ENCODE peak calls at places on chromosomes 6 and 20, in seven cellular contexts. One of them, this sample, is unnamed.

GRCh38 chr6:136486357-136486756 is 63.9 kb downstream of the MAP7 start:
- DNase-seq in CD4-positive, alpha-beta T cell: no peak
- DNase-seq in stimulated activated CD4-positive, alpha-beta T cell treated with anti-CD3 and anti-CD28 coated beads, Interleukin-12 subunit alpha, Interleukin-12 subunit beta, amount 100 ng/mL, for 4 hours: no peak
- DNase-seq in colonic mucosa: no peak
- DNase-seq in NCI-H2171 treated with DMSO at 0.1 percent for 48 hours: no peak
- DNase-seq in ovary: no peak
- DNase-seq in NCI-H1092 treated with DMSO at 0.1 percent for 48 hours: no peak
- DNase-seq in this sample: no peak

GRCh38 chr6:38495511-38495910 is 144.2 kb downstream of the BTBD9 start:
- DNase-seq in NCI-H1092 treated with DMSO at 0.1 percent for 48 hours: no peak
- DNase-seq in colonic mucosa: no peak
- DNase-seq in stimulated activated CD4-positive, alpha-beta T cell treated with anti-CD3 and anti-CD28 coated beads, Interleukin-12 subunit alpha, Interleukin-12 subunit beta, amount 100 ng/mL, for 4 hours: no peak
- DNase-seq in CD4-positive, alpha-beta T cell: no peak
- DNase-seq in ovary: no peak
- DNase-seq in NCI-H2171 treated with DMSO at 0.1 percent for 48 hours: no peak
- DNase-seq in this sample: no peak

GRCh38 chr6:44253307-44254101 is 3.8 kb downstream of the SLC35B2 start:
- DNase-seq in colonic mucosa: peak; percentile 77
- DNase-seq in CD4-positive, alpha-beta T cell: peak; percentile 40
- DNase-seq in NCI-H1092 treated with DMSO at 0.1 percent for 48 hours: peak; percentile 13
- DNase-seq in stimulated activated CD4-positive, alpha-beta T cell treated with anti-CD3 and anti-CD28 coated beads, Interleukin-12 subunit alpha, Interleukin-12 subunit beta, amount 100 ng/mL, for 4 hours: peak; percentile 38
- DNase-seq in NCI-H2171 treated with DMSO at 0.1 percent for 48 hours: peak; percentile 58
- DNase-seq in ovary: no peak
- DNase-seq in this sample: no peak

GRCh38 chr20:42483694-42484303 is 705.9 kb downstream of the PTPRT start:
- DNase-seq in stimulated activated CD4-positive, alpha-beta T cell treated with anti-CD3 and anti-CD28 coated beads, Interleukin-12 subunit alpha, Interleukin-12 subunit beta, amount 100 ng/mL, for 4 hours: no peak
- DNase-seq in CD4-positive, alpha-beta T cell: no peak
- DNase-seq in NCI-H2171 treated with DMSO at 0.1 percent for 48 hours: peak; percentile 28
- DNase-seq in ovary: peak; percentile 36
- DNase-seq in NCI-H1092 treated with DMSO at 0.1 percent for 48 hours: peak; percentile 2
- DNase-seq in colonic mucosa: peak; percentile 36
- DNase-seq in this sample: no peak

GRCh38 chr6:25706314-25707014 is 48.1 kb upstream of the SLC17A4 start:
- DNase-seq in NCI-H1092 treated with DMSO at 0.1 percent for 48 hours: peak; percentile 47
- DNase-seq in NCI-H2171 treated with DMSO at 0.1 percent for 48 hours: no peak
- DNase-seq in CD4-positive, alpha-beta T cell: no peak
- DNase-seq in colonic mucosa: no peak
- DNase-seq in stimulated activated CD4-positive, alpha-beta T cell treated with anti-CD3 and anti-CD28 coated beads, Interleukin-12 subunit alpha, Interleukin-12 subunit beta, amount 100 ng/mL, for 4 hours: no peak
- DNase-seq in ovary: peak; percentile 27
- DNase-seq in this sample: no peak

GRCh38 chr6:138088307-138088744 is 18.9 kb downstream of the PERP start:
- DNase-seq in stimulated activated CD4-positive, alpha-beta T cell treated with anti-CD3 and anti-CD28 coated beads, Interleukin-12 subunit alpha, Interleukin-12 subunit beta, amount 100 ng/mL, for 4 hours: no peak
- DNase-seq in NCI-H1092 treated with DMSO at 0.1 percent for 48 hours: no peak
- DNase-seq in colonic mucosa: peak; percentile 45
- DNase-seq in ovary: no peak
- DNase-seq in CD4-positive, alpha-beta T cell: no peak
- DNase-seq in NCI-H2171 treated with DMSO at 0.1 percent for 48 hours: no peak
- DNase-seq in this sample: peak; percentile 79

GRCh38 chr20:1569417-1569861 is 11.9 kb upstream of the SIRPD start:
- DNase-seq in stimulated activated CD4-positive, alpha-beta T cell treated with anti-CD3 and anti-CD28 coated beads, Interleukin-12 subunit alpha, Interleukin-12 subunit beta, amount 100 ng/mL, for 4 hours: no peak
- DNase-seq in NCI-H2171 treated with DMSO at 0.1 percent for 48 hours: no peak
- DNase-seq in CD4-positive, alpha-beta T cell: no peak
- DNase-seq in ovary: no peak
- DNase-seq in NCI-H1092 treated with DMSO at 0.1 percent for 48 hours: no peak
- DNase-seq in colonic mucosa: no peak
- DNase-seq in this sample: no peak

GRCh38 chr6:10305740-10306423 is 109.0 kb downstream of the TFAP2A start:
- DNase-seq in ovary: no peak
- DNase-seq in NCI-H2171 treated with DMSO at 0.1 percent for 48 hours: no peak
- DNase-seq in NCI-H1092 treated with DMSO at 0.1 percent for 48 hours: no peak
- DNase-seq in stimulated activated CD4-positive, alpha-beta T cell treated with anti-CD3 and anti-CD28 coated beads, Interleukin-12 subunit alpha, Interleukin-12 subunit beta, amount 100 ng/mL, for 4 hours: no peak
- DNase-seq in colonic mucosa: no peak
- DNase-seq in CD4-positive, alpha-beta T cell: no peak
- DNase-seq in this sample: no peak

GRCh38 chr6:158813032-158813431 is 6.1 kb downstream of the EZR start:
- DNase-seq in ovary: no peak
- DNase-seq in colonic mucosa: no peak
- DNase-seq in stimulated activated CD4-positive, alpha-beta T cell treated with anti-CD3 and anti-CD28 coated beads, Interleukin-12 subunit alpha, Interleukin-12 subunit beta, amount 100 ng/mL, for 4 hours: no peak
- DNase-seq in NCI-H2171 treated with DMSO at 0.1 percent for 48 hours: no peak
- DNase-seq in NCI-H1092 treated with DMSO at 0.1 percent for 48 hours: no peak
- DNase-seq in CD4-positive, alpha-beta T cell: no peak
- DNase-seq in this sample: no peak

GRCh38 chr6:56046576-56046975 is 171.2 kb upstream of the BMP5 start:
- DNase-seq in NCI-H1092 treated with DMSO at 0.1 percent for 48 hours: no peak
- DNase-seq in CD4-positive, alpha-beta T cell: no peak
- DNase-seq in colonic mucosa: no peak
- DNase-seq in ovary: no peak
- DNase-seq in NCI-H2171 treated with DMSO at 0.1 percent for 48 hours: no peak
- DNase-seq in stimulated activated CD4-positive, alpha-beta T cell treated with anti-CD3 and anti-CD28 coated beads, Interleukin-12 subunit alpha, Interleukin-12 subunit beta, amount 100 ng/mL, for 4 hours: no peak
- DNase-seq in this sample: peak; percentile 16

GRCh38 chr20:60011512-60012507 is 53.6 kb downstream of the CDH26 start:
- DNase-seq in colonic mucosa: no peak
- DNase-seq in CD4-positive, alpha-beta T cell: no peak
- DNase-seq in stimulated activated CD4-positive, alpha-beta T cell treated with anti-CD3 and anti-CD28 coated beads, Interleukin-12 subunit alpha, Interleukin-12 subunit beta, amount 100 ng/mL, for 4 hours: no peak
- DNase-seq in NCI-H1092 treated with DMSO at 0.1 percent for 48 hours: peak; percentile 90
- DNase-seq in NCI-H2171 treated with DMSO at 0.1 percent for 48 hours: peak; percentile 82
- DNase-seq in ovary: no peak
- DNase-seq in this sample: no peak

GRCh38 chr20:23606652-23607049 is 934 bp upstream of the CST9 start:
- DNase-seq in ovary: peak; percentile 83
- DNase-seq in stimulated activated CD4-positive, alpha-beta T cell treated with anti-CD3 and anti-CD28 coated beads, Interleukin-12 subunit alpha, Interleukin-12 subunit beta, amount 100 ng/mL, for 4 hours: peak; percentile 61
- DNase-seq in NCI-H2171 treated with DMSO at 0.1 percent for 48 hours: peak; percentile 57
- DNase-seq in colonic mucosa: peak; percentile 82
- DNase-seq in NCI-H1092 treated with DMSO at 0.1 percent for 48 hours: peak; percentile 54
- DNase-seq in CD4-positive, alpha-beta T cell: peak; percentile 36
- DNase-seq in this sample: peak; percentile 79

GRCh38 chr6:33837971-33838665 is 34.3 kb upstream of the MLN start:
- DNase-seq in CD4-positive, alpha-beta T cell: no peak
- DNase-seq in NCI-H2171 treated with DMSO at 0.1 percent for 48 hours: peak; percentile 51
- DNase-seq in NCI-H1092 treated with DMSO at 0.1 percent for 48 hours: no peak
- DNase-seq in stimulated activated CD4-positive, alpha-beta T cell treated with anti-CD3 and anti-CD28 coated beads, Interleukin-12 subunit alpha, Interleukin-12 subunit beta, amount 100 ng/mL, for 4 hours: no peak
- DNase-seq in colonic mucosa: no peak
- DNase-seq in ovary: peak; percentile 26
- DNase-seq in this sample: no peak

GRCh38 chr6:43926644-43927524 is 156.9 kb downstream of the VEGFA start:
- DNase-seq in ovary: peak; percentile 73
- DNase-seq in CD4-positive, alpha-beta T cell: no peak
- DNase-seq in NCI-H1092 treated with DMSO at 0.1 percent for 48 hours: peak; percentile 27
- DNase-seq in NCI-H2171 treated with DMSO at 0.1 percent for 48 hours: peak; percentile 64
- DNase-seq in colonic mucosa: peak; percentile 88
- DNase-seq in stimulated activated CD4-positive, alpha-beta T cell treated with anti-CD3 and anti-CD28 coated beads, Interleukin-12 subunit alpha, Interleukin-12 subunit beta, amount 100 ng/mL, for 4 hours: no peak
- DNase-seq in this sample: peak; percentile 93

GRCh38 chr20:63935447-63935846 is 20.8 kb downstream of the UCKL1 start:
- DNase-seq in ovary: no peak
- DNase-seq in stimulated activated CD4-positive, alpha-beta T cell treated with anti-CD3 and anti-CD28 coated beads, Interleukin-12 subunit alpha, Interleukin-12 subunit beta, amount 100 ng/mL, for 4 hours: no peak
- DNase-seq in CD4-positive, alpha-beta T cell: no peak
- DNase-seq in NCI-H1092 treated with DMSO at 0.1 percent for 48 hours: no peak
- DNase-seq in colonic mucosa: no peak
- DNase-seq in NCI-H2171 treated with DMSO at 0.1 percent for 48 hours: no peak
- DNase-seq in this sample: no peak

GRCh38 chr6:44701038-44701636 is 313.6 kb downstream of the CDC5L start:
- DNase-seq in NCI-H2171 treated with DMSO at 0.1 percent for 48 hours: no peak
- DNase-seq in stimulated activated CD4-positive, alpha-beta T cell treated with anti-CD3 and anti-CD28 coated beads, Interleukin-12 subunit alpha, Interleukin-12 subunit beta, amount 100 ng/mL, for 4 hours: no peak
- DNase-seq in ovary: no peak
- DNase-seq in NCI-H1092 treated with DMSO at 0.1 percent for 48 hours: no peak
- DNase-seq in colonic mucosa: no peak
- DNase-seq in CD4-positive, alpha-beta T cell: no peak
- DNase-seq in this sample: no peak

GRCh38 chr20:52425253-52425652 is 233.7 kb upstream of the ZFP64 start:
- DNase-seq in stimulated activated CD4-positive, alpha-beta T cell treated with anti-CD3 and anti-CD28 coated beads, Interleukin-12 subunit alpha, Interleukin-12 subunit beta, amount 100 ng/mL, for 4 hours: no peak
- DNase-seq in ovary: no peak
- DNase-seq in CD4-positive, alpha-beta T cell: no peak
- DNase-seq in colonic mucosa: no peak
- DNase-seq in NCI-H1092 treated with DMSO at 0.1 percent for 48 hours: no peak
- DNase-seq in NCI-H2171 treated with DMSO at 0.1 percent for 48 hours: no peak
- DNase-seq in this sample: no peak

GRCh38 chr6:44636576-44637248 is 249.2 kb downstream of the CDC5L start:
- DNase-seq in stimulated activated CD4-positive, alpha-beta T cell treated with anti-CD3 and anti-CD28 coated beads, Interleukin-12 subunit alpha, Interleukin-12 subunit beta, amount 100 ng/mL, for 4 hours: no peak
- DNase-seq in ovary: no peak
- DNase-seq in NCI-H2171 treated with DMSO at 0.1 percent for 48 hours: no peak
- DNase-seq in NCI-H1092 treated with DMSO at 0.1 percent for 48 hours: no peak
- DNase-seq in CD4-positive, alpha-beta T cell: no peak
- DNase-seq in colonic mucosa: no peak
- DNase-seq in this sample: no peak

GRCh38 chr6:98835149-98836024 is 1.0 kb downstream of the POU3F2 start:
- DNase-seq in CD4-positive, alpha-beta T cell: no peak
- DNase-seq in NCI-H2171 treated with DMSO at 0.1 percent for 48 hours: no peak
- DNase-seq in NCI-H1092 treated with DMSO at 0.1 percent for 48 hours: peak; percentile 64
- DNase-seq in ovary: no peak
- DNase-seq in stimulated activated CD4-positive, alpha-beta T cell treated with anti-CD3 and anti-CD28 coated beads, Interleukin-12 subunit alpha, Interleukin-12 subunit beta, amount 100 ng/mL, for 4 hours: no peak
- DNase-seq in colonic mucosa: no peak
- DNase-seq in this sample: no peak

GRCh38 chr20:37240337-37241055 is 21.1 kb downstream of the GHRH start:
- DNase-seq in ovary: no peak
- DNase-seq in NCI-H1092 treated with DMSO at 0.1 percent for 48 hours: no peak
- DNase-seq in NCI-H2171 treated with DMSO at 0.1 percent for 48 hours: no peak
- DNase-seq in colonic mucosa: no peak
- DNase-seq in stimulated activated CD4-positive, alpha-beta T cell treated with anti-CD3 and anti-CD28 coated beads, Interleukin-12 subunit alpha, Interleukin-12 subunit beta, amount 100 ng/mL, for 4 hours: no peak
- DNase-seq in CD4-positive, alpha-beta T cell: no peak
- DNase-seq in this sample: no peak

GRCh38 chr6:158665332-158665731 is 15.5 kb downstream of the SYTL3 start:
- DNase-seq in ovary: no peak
- DNase-seq in stimulated activated CD4-positive, alpha-beta T cell treated with anti-CD3 and anti-CD28 coated beads, Interleukin-12 subunit alpha, Interleukin-12 subunit beta, amount 100 ng/mL, for 4 hours: no peak
- DNase-seq in NCI-H2171 treated with DMSO at 0.1 percent for 48 hours: no peak
- DNase-seq in NCI-H1092 treated with DMSO at 0.1 percent for 48 hours: no peak
- DNase-seq in colonic mucosa: peak; percentile 15
- DNase-seq in CD4-positive, alpha-beta T cell: no peak
- DNase-seq in this sample: no peak

GRCh38 chr6:139847322-139847797 is 472.9 kb upstream of the CITED2 start:
- DNase-seq in ovary: no peak
- DNase-seq in stimulated activated CD4-positive, alpha-beta T cell treated with anti-CD3 and anti-CD28 coated beads, Interleukin-12 subunit alpha, Interleukin-12 subunit beta, amount 100 ng/mL, for 4 hours: no peak
- DNase-seq in CD4-positive, alpha-beta T cell: no peak
- DNase-seq in NCI-H1092 treated with DMSO at 0.1 percent for 48 hours: no peak
- DNase-seq in colonic mucosa: no peak
- DNase-seq in NCI-H2171 treated with DMSO at 0.1 percent for 48 hours: peak; percentile 72
- DNase-seq in this sample: no peak

GRCh38 chr6:82740066-82740465 is 325.6 kb downstream of the UBE3D start:
- DNase-seq in colonic mucosa: no peak
- DNase-seq in stimulated activated CD4-positive, alpha-beta T cell treated with anti-CD3 and anti-CD28 coated beads, Interleukin-12 subunit alpha, Interleukin-12 subunit beta, amount 100 ng/mL, for 4 hours: no peak
- DNase-seq in NCI-H1092 treated with DMSO at 0.1 percent for 48 hours: no peak
- DNase-seq in ovary: no peak
- DNase-seq in CD4-positive, alpha-beta T cell: no peak
- DNase-seq in NCI-H2171 treated with DMSO at 0.1 percent for 48 hours: no peak
- DNase-seq in this sample: no peak

GRCh38 chr6:13068558-13069210 is 259.7 kb downstream of the TBC1D7 start:
- DNase-seq in CD4-positive, alpha-beta T cell: no peak
- DNase-seq in NCI-H2171 treated with DMSO at 0.1 percent for 48 hours: no peak
- DNase-seq in stimulated activated CD4-positive, alpha-beta T cell treated with anti-CD3 and anti-CD28 coated beads, Interleukin-12 subunit alpha, Interleukin-12 subunit beta, amount 100 ng/mL, for 4 hours: no peak
- DNase-seq in ovary: no peak
- DNase-seq in colonic mucosa: no peak
- DNase-seq in NCI-H1092 treated with DMSO at 0.1 percent for 48 hours: no peak
- DNase-seq in this sample: no peak

GRCh38 chr6:54935739-54936138 is 89.2 kb downstream of the FAM83B start:
- DNase-seq in NCI-H1092 treated with DMSO at 0.1 percent for 48 hours: no peak
- DNase-seq in stimulated activated CD4-positive, alpha-beta T cell treated with anti-CD3 and anti-CD28 coated beads, Interleukin-12 subunit alpha, Interleukin-12 subunit beta, amount 100 ng/mL, for 4 hours: no peak
- DNase-seq in CD4-positive, alpha-beta T cell: no peak
- DNase-seq in colonic mucosa: no peak
- DNase-seq in NCI-H2171 treated with DMSO at 0.1 percent for 48 hours: no peak
- DNase-seq in ovary: no peak
- DNase-seq in this sample: no peak

GRCh38 chr20:20303742-20304141 is 64.2 kb upstream of the INSM1 start:
- DNase-seq in CD4-positive, alpha-beta T cell: no peak
- DNase-seq in ovary: no peak
- DNase-seq in colonic mucosa: no peak
- DNase-seq in NCI-H1092 treated with DMSO at 0.1 percent for 48 hours: no peak
- DNase-seq in NCI-H2171 treated with DMSO at 0.1 percent for 48 hours: no peak
- DNase-seq in stimulated activated CD4-positive, alpha-beta T cell treated with anti-CD3 and anti-CD28 coated beads, Interleukin-12 subunit alpha, Interleukin-12 subunit beta, amount 100 ng/mL, for 4 hours: no peak
- DNase-seq in this sample: no peak

GRCh38 chr20:3696745-3697587 is 15.2 kb upstream of the ADAM33 start:
- DNase-seq in NCI-H1092 treated with DMSO at 0.1 percent for 48 hours: no peak
- DNase-seq in CD4-positive, alpha-beta T cell: no peak
- DNase-seq in colonic mucosa: no peak
- DNase-seq in NCI-H2171 treated with DMSO at 0.1 percent for 48 hours: no peak
- DNase-seq in ovary: no peak
- DNase-seq in stimulated activated CD4-positive, alpha-beta T cell treated with anti-CD3 and anti-CD28 coated beads, Interleukin-12 subunit alpha, Interleukin-12 subunit beta, amount 100 ng/mL, for 4 hours: no peak
- DNase-seq in this sample: no peak

GRCh38 chr6:138018297-138018696 is 88.9 kb downstream of the PERP start:
- DNase-seq in colonic mucosa: no peak
- DNase-seq in NCI-H2171 treated with DMSO at 0.1 percent for 48 hours: no peak
- DNase-seq in stimulated activated CD4-positive, alpha-beta T cell treated with anti-CD3 and anti-CD28 coated beads, Interleukin-12 subunit alpha, Interleukin-12 subunit beta, amount 100 ng/mL, for 4 hours: no peak
- DNase-seq in CD4-positive, alpha-beta T cell: no peak
- DNase-seq in ovary: no peak
- DNase-seq in NCI-H1092 treated with DMSO at 0.1 percent for 48 hours: no peak
- DNase-seq in this sample: no peak

GRCh38 chr20:47493175-47493953 is 8.3 kb upstream of the NCOA3 start:
- DNase-seq in colonic mucosa: peak; percentile 94
- DNase-seq in CD4-positive, alpha-beta T cell: peak; percentile 55
- DNase-seq in ovary: peak; percentile 95
- DNase-seq in NCI-H2171 treated with DMSO at 0.1 percent for 48 hours: peak; percentile 90
- DNase-seq in stimulated activated CD4-positive, alpha-beta T cell treated with anti-CD3 and anti-CD28 coated beads, Interleukin-12 subunit alpha, Interleukin-12 subunit beta, amount 100 ng/mL, for 4 hours: peak; percentile 60
- DNase-seq in NCI-H1092 treated with DMSO at 0.1 percent for 48 hours: peak; percentile 68
- DNase-seq in this sample: peak; percentile 91

GRCh38 chr6:53629120-53629477 is 36.5 kb downstream of the KLHL31 start:
- DNase-seq in CD4-positive, alpha-beta T cell: no peak
- DNase-seq in stimulated activated CD4-positive, alpha-beta T cell treated with anti-CD3 and anti-CD28 coated beads, Interleukin-12 subunit alpha, Interleukin-12 subunit beta, amount 100 ng/mL, for 4 hours: no peak
- DNase-seq in NCI-H1092 treated with DMSO at 0.1 percent for 48 hours: no peak
- DNase-seq in colonic mucosa: no peak
- DNase-seq in NCI-H2171 treated with DMSO at 0.1 percent for 48 hours: no peak
- DNase-seq in ovary: no peak
- DNase-seq in this sample: no peak